ENCODE peak calls at places on chromosomes 11 and 22, in seven cellular contexts. V is erythroblast; B is stimulated activated CD4-positive, alpha-beta T cell treated with anti-CD3 and anti-CD28 coated beads, Interleukin-1b, Interleukin-23, amount 100 ng/mL, for 1 hour; J is hippocampal formation; Z is HTR-8/SVneo; G is cardiac muscle cell; S is tibial artery. L is an unnamed sample.

GRCh38 chr22:42217752-42218280 is 52.6 kb downstream of the TCF20 start:
- DNase-seq in G (no peak), B (no peak), J (no peak), Z (no peak), V (no peak), S (no peak), L (no peak)

GRCh38 chr11:2148253-2149000 is 9.2 kb upstream of the IGF2 start:
- DNase-seq in S (no peak), B (no peak), Z (no peak), J (no peak), G (no peak), V (no peak), L (no peak)

GRCh38 chr11:134578807-134579708 is 167.0 kb upstream of the B3GAT1 start:
- DNase-seq in S (no peak), B (no peak), G (peak), V (peak), Z (no peak), J (no peak), L (no peak)

GRCh38 chr11:15967166-15967565 is 389.2 kb downstream of the SOX6 start:
- DNase-seq in S (no peak), B (no peak), G (no peak), J (no peak), V (peak), Z (no peak), L (peak)

GRCh38 chr11:102647430-102647829 is 22.3 kb upstream of the MMP20 start:
- DNase-seq in J (no peak), G (no peak), B (no peak), Z (no peak), S (no peak), V (no peak), L (no peak)

GRCh38 chr11:87722756-87723599 is 452.3 kb downstream of the RAB38 start:
- DNase-seq in Z (peak), B (no peak), S (no peak), J (no peak), V (peak), G (peak), L (no peak)

GRCh38 chr22:19816372-19817119 is 38.1 kb downstream of the GNB1L start:
- DNase-seq in J (no peak), B (no peak), Z (no peak), G (no peak), S (no peak), V (no peak), L (no peak)

GRCh38 chr22:44291265-44292006 is 21.3 kb downstream of the SHISAL1 start:
- DNase-seq in Z (no peak), G (no peak), J (no peak), S (no peak), V (peak), B (no peak), L (no peak)

GRCh38 chr22:32465661-32466060 is 1.4 kb upstream of the BPIFC start:
- DNase-seq in J (no peak), V (no peak), S (no peak), G (no peak), B (no peak), Z (no peak), L (no peak)

GRCh38 chr22:37187891-37188761 is at the start of gene C1QTNF6:
- DNase-seq in G (peak), Z (no peak), J (no peak), V (no peak), B (no peak), S (no peak), L (no peak)

GRCh38 chr11:130315354-130315970 is 745 bp upstream of the ZBTB44 start:
- DNase-seq in S (no peak), B (peak), V (peak), G (no peak), J (no peak), Z (no peak), L (no peak)

GRCh38 chr11:111469200-111469599 is 43.0 kb downstream of the BTG4 start:
- DNase-seq in B (no peak), S (no peak), G (no peak), J (no peak), V (no peak), Z (no peak), L (no peak)

GRCh38 chr11:117146521-117146920 is 2.4 kb downstream of the PAFAH1B2 start:
- DNase-seq in V (no peak), J (no peak), B (no peak), S (no peak), Z (no peak), G (no peak), L (no peak)

GRCh38 chr11:36268337-36268931 is 20.8 kb downstream of the COMMD9 start:
- DNase-seq in G (no peak), V (no peak), J (no peak), S (no peak), B (no peak), Z (no peak), L (no peak)

GRCh38 chr11:72771507-72771906 is 19.3 kb upstream of the ARAP1 start:
- DNase-seq in G (no peak), J (no peak), V (no peak), B (no peak), Z (no peak), S (no peak), L (no peak)

GRCh38 chr22:49566693-49567092 is 261.0 kb downstream of the BRD1 start:
- DNase-seq in B (no peak), J (no peak), S (peak), G (no peak), Z (no peak), V (no peak), L (no peak)

GRCh38 chr11:11217555-11218286 is 135.3 kb downstream of the CSNK2A3 start:
- DNase-seq in S (no peak), V (no peak), Z (no peak), G (no peak), J (no peak), B (no peak), L (no peak)

GRCh38 chr11:85656777-85657176 is 8.2 kb downstream of the CREBZF start:
- DNase-seq in Z (no peak), B (no peak), G (no peak), J (no peak), V (no peak), S (no peak), L (no peak)

GRCh38 chr11:64728757-64729365 is 5.9 kb upstream of the NRXN2 start:
- DNase-seq in B (no peak), S (no peak), G (no peak), Z (no peak), V (no peak), J (no peak), L (no peak)

GRCh38 chr22:22057617-22058378 is 75.2 kb upstream of the TOP3B start:
- DNase-seq in S (no peak), B (no peak), V (no peak), Z (no peak), G (no peak), J (no peak), L (no peak)

GRCh38 chr11:112248216-112248615 is 12.4 kb downstream of the PLET1 start:
- DNase-seq in S (no peak), J (no peak), B (no peak), V (no peak), G (no peak), Z (no peak), L (no peak)

GRCh38 chr22:37019309-37020191 is at the start of the genes MPST and TST:
- DNase-seq in B (no peak), V (peak), G (peak), S (peak), Z (peak), J (peak), L (no peak)

GRCh38 chr22:22942511-22943329 is 55.1 kb downstream of the IGLL5 start:
- DNase-seq in G (no peak), S (peak), V (peak), B (peak), J (no peak), Z (peak), L (peak)

GRCh38 chr11:64355078-64355940 is 3.7 kb upstream of the RPS6KA4 start:
- DNase-seq in V (peak), S (peak), J (peak), G (peak), B (no peak), Z (peak), L (peak)

GRCh38 chr11:46281374-46281831 is 3.9 kb downstream of the CREB3L1 start:
- DNase-seq in J (no peak), Z (no peak), S (no peak), V (no peak), G (no peak), B (no peak), L (no peak)

GRCh38 chr11:20443596-20443995 is 56.1 kb downstream of the PRMT3 start:
- DNase-seq in G (peak), B (no peak), S (no peak), V (peak), Z (peak), J (peak), L (no peak)

GRCh38 chr11:94722735-94723134 is 45.4 kb upstream of the AMOTL1 start:
- DNase-seq in V (no peak), J (no peak), Z (no peak), B (no peak), G (no peak), S (no peak), L (no peak)

GRCh38 chr11:126816655-126817054 is 183.9 kb downstream of the KIRREL3 start:
- DNase-seq in S (no peak), V (no peak), B (no peak), Z (no peak), G (peak), J (no peak), L (peak)

GRCh38 chr11:63858628-63859550 is 20.0 kb downstream of the MARK2 start:
- DNase-seq in Z (no peak), J (no peak), G (no peak), B (no peak), S (peak), V (peak), L (no peak)

GRCh38 chr22:17743661-17744411 is 30.4 kb downstream of the BID start:
- DNase-seq in J (no peak), V (no peak), B (no peak), Z (no peak), S (no peak), G (no peak), L (no peak)

GRCh38 chr22:38984224-38984623 is 2.1 kb downstream of the APOBEC3B start:
- DNase-seq in B (no peak), Z (no peak), S (no peak), V (no peak), G (no peak), J (no peak), L (no peak)

GRCh38 chr22:26656896-26657851 is at the start of gene MIAT:
- DNase-seq in B (no peak), S (no peak), G (no peak), J (peak), Z (no peak), V (peak), L (peak)

L was measured in NCI-H748 treated with DMSO at 0.1 percent for 48 hours.